ENCODE peak calls at places on chromosomes 13 and 19, in nine cellular contexts. P is cardiac muscle cell; C is breast epithelium; N is mesenchymal stem cell; X is IMR-90; U is effector memory CD4-positive, alpha-beta T cell; W is right lobe of liver; O is body of pancreas; K is HCT116. F is an unnamed sample.

GRCh38 chr19:1663854-1664253 is 11.4 kb upstream of the TCF3 start:
- DNase-seq in P (no peak), C (no peak), N (no peak), X (no peak), U (no peak), W (no peak), O (no peak), K (no peak), F (no peak)

GRCh38 chr13:94239135-94239534 is 240.3 kb downstream of the DCT start:
- DNase-seq in P (no peak), C (no peak), N (peak; percentile 62), X (peak; percentile 87), U (no peak), W (no peak), O (no peak), K (no peak), F (peak; percentile 55)

GRCh38 chr19:16369664-16370576 is 45.3 kb downstream of the KLF2 start:
- DNase-seq in P (no peak), C (no peak), N (no peak), X (no peak), U (peak; percentile 87), W (no peak), O (no peak), K (no peak), F (peak; percentile 57)

GRCh38 chr19:45168767-45169351 is 8.1 kb upstream of the NKPD1 start:
- DNase-seq in P (no peak), C (no peak), N (no peak), X (no peak), U (no peak), W (no peak), O (no peak), K (no peak), F (no peak)

GRCh38 chr19:17243340-17243853 is 2.3 kb downstream of the NR2F6 start:
- DNase-seq in P (no peak), C (no peak), N (no peak), X (no peak), U (no peak), W (peak; percentile 96), O (peak; percentile 58), K (no peak), F (no peak)

GRCh38 chr13:99384468-99384867 is 77.3 kb upstream of the GPR183 start:
- DNase-seq in P (no peak), C (no peak), N (no peak), X (no peak), U (peak; percentile 37), W (no peak), O (no peak), K (no peak), F (peak; percentile 47)

GRCh38 chr13:20494656-20495055 is 31.0 kb downstream of the CRYL1 start:
- DNase-seq in P (no peak), C (no peak), N (no peak), X (no peak), U (no peak), W (no peak), O (no peak), K (no peak), F (no peak)

GRCh38 chr13:106617561-106617960 is 49.6 kb upstream of the ARGLU1 start:
- DNase-seq in P (no peak), C (no peak), N (no peak), X (peak; percentile 39), U (no peak), W (no peak), O (no peak), K (no peak), F (no peak)

GRCh38 chr13:75470676-75471075 is 11.3 kb downstream of the TBC1D4 start:
- DNase-seq in P (no peak), C (no peak), N (no peak), X (no peak), U (no peak), W (no peak), O (no peak), K (no peak), F (no peak)

GRCh38 chr19:6271251-6271650 is 8.5 kb downstream of the MLLT1 start:
- DNase-seq in P (peak; percentile 49), C (no peak), N (peak; percentile 66), X (peak; percentile 43), U (no peak), W (no peak), O (no peak), K (no peak), F (no peak)

GRCh38 chr19:10106100-10106936 is at the start of gene PPAN:
- DNase-seq in P (peak; percentile 100), C (peak; percentile 97), N (peak; percentile 98), X (peak; percentile 98), U (peak; percentile 94), W (peak; percentile 99), O (peak; percentile 100), K (peak; percentile 94), F (peak; percentile 98)

GRCh38 chr13:36431204-36432105 is 840 bp upstream of the CCNA1 start:
- DNase-seq in P (peak; percentile 42), C (no peak), N (no peak), X (no peak), U (no peak), W (no peak), O (no peak), K (no peak), F (no peak)

GRCh38 chr19:18879579-18880373 is 16.2 kb downstream of the CERS1 start:
- DNase-seq in P (no peak), C (no peak), N (no peak), X (no peak), U (no peak), W (peak; percentile 47), O (no peak), K (peak; percentile 46), F (peak; percentile 9)

GRCh38 chr19:35162471-35163326 is 8.2 kb downstream of the FXYD5 start:
- DNase-seq in P (no peak), C (peak; percentile 75), N (no peak), X (no peak), U (no peak), W (no peak), O (no peak), K (peak; percentile 85), F (no peak)

GRCh38 chr13:102836471-102836870 is 9.4 kb upstream of the ERCC5 start:
- DNase-seq in P (no peak), C (no peak), N (no peak), X (no peak), U (no peak), W (no peak), O (no peak), K (no peak), F (no peak)

GRCh38 chr13:24267283-24267682 is 42.1 kb upstream of the C1QTNF9 start:
- DNase-seq in P (no peak), C (no peak), N (peak; percentile 35), X (no peak), U (no peak), W (no peak), O (no peak), K (no peak), F (peak; percentile 59)

GRCh38 chr13:64428196-64428595 is 2801.9 kb downstream of the PCDH9 start:
- DNase-seq in P (no peak), C (no peak), N (peak; percentile 61), X (peak; percentile 76), U (no peak), W (no peak), O (no peak), K (no peak), F (no peak)
- H3K4me1 ChIP-seq in P (no peaks in the 10 kb centered on the region), C (no peaks in the 10 kb centered on the region), N (no peaks in the 10 kb centered on the region), X (peaks cover 2% of the 10 kb centered on the region), U (no peaks in the 10 kb centered on the region), W (no peaks in the 10 kb centered on the region), O (no peaks in the 10 kb centered on the region), K (no peaks in the 10 kb centered on the region), F (no peaks in the 10 kb centered on the region)

GRCh38 chr13:38667526-38668094 is 19.3 kb upstream of the FREM2 start:
- DNase-seq in P (no peak), C (no peak), N (no peak), X (no peak), U (no peak), W (no peak), O (no peak), K (no peak), F (no peak)
- H3K4me3 ChIP-seq in P (no peak overlapping the region), C (no peak overlapping the region), N (no peak overlapping the region), X (no peak overlapping the region), U (no peak overlapping the region), W (no peak overlapping the region), O (no peak overlapping the region), K (no peak overlapping the region), F (no peak overlapping the region)

DNA sequence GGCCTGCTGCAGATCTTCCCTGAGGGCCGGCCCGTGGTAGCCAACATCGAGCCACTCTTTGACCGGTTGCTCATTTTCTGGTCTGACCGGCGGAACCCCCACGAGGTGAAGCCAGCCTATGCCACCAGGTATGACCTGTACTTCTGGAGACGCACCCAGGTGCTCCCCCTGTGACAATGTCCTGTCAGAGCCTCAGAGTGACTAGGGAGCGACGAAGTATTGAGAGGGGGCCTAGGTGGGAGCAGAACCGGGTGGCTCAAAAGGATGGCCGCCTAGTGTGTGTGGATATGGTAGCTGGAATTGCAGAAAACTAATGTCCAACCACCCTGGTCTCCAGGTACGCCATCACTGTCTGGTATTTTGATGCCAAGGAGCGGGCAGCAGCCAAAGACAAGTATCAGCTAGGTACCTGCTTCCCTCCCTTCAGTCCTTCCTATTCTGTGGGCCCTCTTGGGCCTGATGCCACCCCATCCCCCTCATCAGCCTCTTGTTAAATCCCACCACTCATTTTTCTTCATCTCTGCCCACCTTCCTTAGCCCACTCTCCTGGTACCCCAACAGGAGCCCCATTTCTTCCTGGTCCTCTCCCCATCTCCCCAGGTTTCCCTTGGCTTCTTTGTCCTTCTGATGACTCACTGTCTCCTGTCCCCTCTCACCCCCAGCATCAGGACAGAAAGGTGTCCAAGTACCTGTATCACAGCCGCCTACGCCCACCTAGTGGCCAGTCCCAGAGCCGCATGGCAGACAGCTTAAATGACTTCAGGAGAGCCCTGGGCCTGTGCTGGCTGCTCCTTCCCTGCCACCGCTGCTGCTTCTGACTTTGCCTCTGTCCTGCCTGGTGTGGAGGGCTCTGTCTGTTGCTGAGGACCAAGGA is 8.4 kb downstream of the EGLN2 start:
- DNase-seq in P (peak; percentile 34), C (no peak), N (no peak), X (no peak), U (no peak), W (no peak), O (no peak), K (no peak), F (no peak)
- H3K4me1 ChIP-seq in P (peaks cover 33% of the 10 kb centered on the region), C (peaks cover 26% of the 10 kb centered on the region), N (peaks cover 51% of the 10 kb centered on the region), X (peaks cover 22% of the 10 kb centered on the region), U (peaks cover 86% of the 10 kb centered on the region), W (peaks cover 36% of the 10 kb centered on the region), O (peaks cover 77% of the 10 kb centered on the region), K (peaks cover 22% of the 10 kb centered on the region), F (peaks cover 60% of the 10 kb centered on the region)

DNA sequence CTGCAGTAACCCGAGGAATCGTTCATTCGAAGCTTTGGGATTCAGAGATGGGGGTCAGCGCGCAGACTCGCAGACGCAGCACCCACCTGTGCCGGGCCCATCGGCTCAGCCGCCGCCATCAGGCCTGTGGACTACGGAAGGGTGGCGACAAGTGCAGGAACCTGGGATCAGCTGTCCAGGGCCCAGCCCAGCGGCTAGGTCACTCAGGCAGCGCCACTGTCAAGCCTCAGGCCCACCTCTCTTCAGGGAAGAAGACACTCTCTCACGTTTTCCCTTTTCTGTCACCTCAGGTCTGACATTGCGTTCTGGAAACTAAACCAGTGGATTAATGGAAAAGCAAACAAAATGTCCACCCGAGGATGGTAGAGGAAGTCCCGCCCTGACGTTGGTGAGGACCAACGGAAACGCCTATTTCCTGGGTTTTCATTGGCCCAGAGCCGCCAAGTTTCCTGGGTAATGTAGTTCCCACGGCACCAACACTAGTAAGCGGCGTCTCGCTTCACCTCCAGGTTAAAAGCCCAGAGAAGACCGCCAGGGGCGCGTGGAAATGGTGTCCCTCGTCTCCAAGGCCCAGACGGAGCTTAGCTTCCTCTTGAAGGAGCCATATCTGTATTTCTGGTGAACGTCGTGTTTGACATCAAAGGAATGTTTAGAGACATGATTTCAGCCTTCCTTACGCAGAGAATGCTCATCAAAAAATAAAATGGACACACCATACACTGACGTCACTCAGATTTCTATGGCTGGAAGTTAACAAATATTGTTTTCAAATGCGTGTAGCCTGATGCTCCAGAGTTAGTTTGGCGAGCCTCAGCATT is at the start of gene ZNF772:
- DNase-seq in P (peak; percentile 96), C (peak; percentile 90), N (peak; percentile 98), X (peak; percentile 96), U (peak; percentile 81), W (peak; percentile 94), O (peak; percentile 87), K (peak; percentile 68), F (peak; percentile 96)
- H3K4me3 ChIP-seq in P (peak within 1 kb of the TSS; percentile 64), C (peak within 1 kb of the TSS; percentile 51), N (peak within 1 kb of the TSS; percentile 83), X (peak within 1 kb of the TSS; percentile 81), U (peak within 1 kb of the TSS; percentile 79), W (peak within 1 kb of the TSS; percentile 58), O (peak within 1 kb of the TSS; percentile 51), K (peak within 1 kb of the TSS; percentile 6), F (peak within 1 kb of the TSS; percentile 80)

F was measured in naive thymus-derived CD4-positive, alpha-beta T cell.